ENCODE peak calls at places on chromosomes 16 and 17, in seven cellular contexts. M, O, Y, V, L, J and Q are unnamed samples.
A peak's percentile ranks its signal among the peaks of the same experiment; 100 is the strongest.

GRCh38 chr16:89063768-89064320 is 29.8 kb upstream of the ACSF3 start:
- DNase-seq in M (no peak), O (no peak), Y (no peak), V (no peak), L (no peak), J (no peak), Q (no peak)

GRCh38 chr17:60137731-60138130 is 12.0 kb upstream of the CA4 start:
- DNase-seq in M (no peak), O (no peak), Y (no peak), V (no peak), L (no peak), J (no peak), Q (no peak)

GRCh38 chr17:50165466-50165865 is 339 bp upstream of the SGCA start:
- DNase-seq in M (no peak), O (no peak), Y (no peak), V (no peak), L (no peak), J (no peak), Q (no peak)

GRCh38 chr17:81138500-81138899 is 26.8 kb upstream of the PVALEF start:
- DNase-seq in M (no peak), O (no peak), Y (no peak), V (no peak), L (no peak), J (no peak), Q (no peak)

GRCh38 chr16:86142801-86143236 is 243.9 kb downstream of the IRF8 start:
- DNase-seq in M (no peak), O (no peak), Y (no peak), V (no peak), L (no peak), J (no peak), Q (no peak)

GRCh38 chr17:50467114-50467854 is 1.4 kb downstream of the CHAD start:
- DNase-seq in M (no peak), O (no peak), Y (no peak), V (no peak), L (no peak), J (no peak), Q (no peak)

GRCh38 chr17:66417300-66417719 is 114.9 kb downstream of the PRKCA start:
- DNase-seq in M (no peak), O (no peak), Y (no peak), V (no peak), L (no peak), J (no peak), Q (no peak)

GRCh38 chr17:8823279-8823678 is 24.1 kb upstream of the MFSD6L start:
- DNase-seq in M (no peak), O (no peak), Y (no peak), V (no peak), L (no peak), J (no peak), Q (no peak)

GRCh38 chr17:58412910-58413630 is 4.3 kb downstream of the RNF43 start:
- DNase-seq in M (no peak), O (peak; percentile 53), Y (no peak), V (no peak), L (no peak), J (peak; percentile 25), Q (no peak)

GRCh38 chr17:10429416-10430045 is 7.8 kb upstream of the MYH8 start:
- DNase-seq in M (no peak), O (no peak), Y (no peak), V (no peak), L (no peak), J (peak; percentile 66), Q (no peak)

GRCh38 chr16:3578121-3578520 is 918 bp upstream of the NLRC3 start:
- DNase-seq in M (no peak), O (no peak), Y (no peak), V (no peak), L (peak; percentile 42), J (no peak), Q (peak; percentile 44)

GRCh38 chr16:35725949-35726348 is 2266.5 kb downstream of the TP53TG3F start:
- DNase-seq in M (no peak), O (no peak), Y (no peak), V (no peak), L (no peak), J (no peak), Q (no peak)
- H3K9me3 ChIP-seq in M (no peaks in the 10 kb centered on the region), O (no peaks in the 10 kb centered on the region), Y (peaks cover 59% of the 10 kb centered on the region), V (peaks cover 3% of the 10 kb centered on the region), L (peaks cover 9% of the 10 kb centered on the region), J (peaks cover 13% of the 10 kb centered on the region), Q (peaks cover 46% of the 10 kb centered on the region)

DNA sequence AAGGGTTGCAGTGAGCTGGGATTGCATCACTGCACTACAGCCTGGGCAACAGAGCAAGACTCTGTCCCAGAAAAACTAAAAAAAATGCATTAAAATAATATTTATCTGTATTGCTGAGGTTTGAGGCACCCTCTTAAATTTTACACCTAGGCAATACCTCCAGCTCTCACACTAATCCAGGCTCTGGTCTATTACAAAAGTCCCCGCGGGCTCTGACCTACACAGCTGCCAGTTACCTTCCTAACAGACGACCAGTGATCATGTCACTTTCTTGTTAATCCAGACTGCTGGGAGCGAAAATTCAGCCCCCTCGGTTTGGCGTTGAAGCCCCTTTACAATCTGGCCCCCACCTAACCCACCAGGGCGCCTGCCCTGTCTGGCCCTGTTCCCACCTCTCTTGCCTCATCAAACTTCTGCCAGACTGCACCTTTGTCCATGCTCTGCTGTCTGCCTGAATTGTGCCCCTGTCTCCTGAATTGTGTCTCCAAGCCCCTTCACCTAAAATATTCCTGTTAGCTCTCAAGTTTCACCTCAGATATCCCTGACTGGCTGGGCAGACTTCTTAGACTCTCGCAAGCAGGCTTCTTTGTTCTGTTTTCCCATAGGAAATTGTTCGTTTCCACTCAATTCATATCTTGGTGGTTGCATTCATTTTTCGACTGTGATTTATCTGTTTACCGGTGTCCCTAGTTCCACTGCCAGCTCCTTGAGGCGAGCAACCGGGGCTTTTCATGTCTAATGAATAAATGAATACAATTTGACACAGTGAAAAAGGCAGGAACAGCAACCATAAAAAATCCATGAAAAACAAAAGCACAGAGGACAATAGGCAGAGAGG is 65.9 kb downstream of the PITPNC1 start:
- DNase-seq in M (peak; percentile 38), O (no peak), Y (peak; percentile 60), V (no peak), L (no peak), J (peak; percentile 19), Q (no peak)
- H3K27ac ChIP-seq in M (peak overlapping the region; percentile 61), O (no peak overlapping the region), Y (peak overlapping the region; percentile 79), V (peak overlapping the region; percentile 20), L (no peak overlapping the region), J (no peak overlapping the region), Q (peak overlapping the region; percentile 93)

GRCh38 chr16:12728471-12728870 is 75.2 kb downstream of the CPPED1 start:
- DNase-seq in M (no peak), O (no peak), Y (no peak), V (no peak), L (no peak), J (no peak), Q (no peak)

GRCh38 chr16:12729448-12729847 is 74.2 kb downstream of the CPPED1 start:
- DNase-seq in M (no peak), O (no peak), Y (no peak), V (no peak), L (no peak), J (no peak), Q (no peak)

GRCh38 chr16:12737563-12737962 is 66.1 kb downstream of the CPPED1 start:
- DNase-seq in M (no peak), O (no peak), Y (no peak), V (no peak), L (no peak), J (no peak), Q (no peak)

GRCh38 chr16:12735805-12736204 is 67.9 kb downstream of the CPPED1 start:
- DNase-seq in M (no peak), O (no peak), Y (no peak), V (no peak), L (no peak), J (no peak), Q (no peak)

GRCh38 chr16:12732600-12732999 is 71.1 kb downstream of the CPPED1 start:
- DNase-seq in M (no peak), O (no peak), Y (no peak), V (no peak), L (no peak), J (no peak), Q (no peak)
- H3K9me3 ChIP-seq in M (no peaks in the 10 kb centered on the region), O (peaks cover 7% of the 10 kb centered on the region), Y (no peaks in the 10 kb centered on the region), V (peaks cover 20% of the 10 kb centered on the region), L (no peaks in the 10 kb centered on the region), J (peaks cover 11% of the 10 kb centered on the region), Q (peaks cover 21% of the 10 kb centered on the region)

DNA sequence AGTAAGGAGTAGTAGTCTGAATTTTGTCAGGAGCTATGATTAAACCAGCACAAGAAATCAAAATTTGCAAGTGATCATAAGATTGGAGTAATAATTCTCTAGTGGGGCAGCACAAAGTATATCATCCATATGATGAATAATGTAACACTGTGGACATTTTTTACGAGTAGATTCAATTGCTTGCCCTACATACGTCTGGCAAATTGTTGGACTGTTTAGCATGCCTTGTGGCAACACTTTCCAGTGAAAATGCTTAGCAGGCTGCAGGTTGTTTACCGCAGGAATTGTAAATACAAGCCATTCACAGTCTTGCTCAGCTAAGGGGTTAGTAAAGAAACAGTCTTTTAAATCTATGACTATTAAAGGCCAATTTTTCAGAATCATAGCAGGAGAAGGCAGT is 35.7 kb downstream of the ATF7IP2 start:
- DNase-seq in M (no peak), O (no peak), Y (no peak), V (no peak), L (no peak), J (no peak), Q (no peak)
- H3K27ac ChIP-seq in M (no peak overlapping the region), O (no peak overlapping the region), Y (no peak overlapping the region), V (no peak overlapping the region), L (no peak overlapping the region), J (no peak overlapping the region), Q (no peak overlapping the region)

GRCh38 chr17:52982331-52982730 is 823.8 kb upstream of the CA10 start:
- DNase-seq in M (no peak), O (no peak), Y (no peak), V (no peak), L (no peak), J (no peak), Q (no peak)

GRCh38 chr17:52986056-52986662 is 827.6 kb upstream of the CA10 start:
- DNase-seq in M (no peak), O (no peak), Y (no peak), V (no peak), L (no peak), J (no peak), Q (no peak)
- H3K9me3 ChIP-seq in M (no peaks in the 10 kb centered on the region), O (no peaks in the 10 kb centered on the region), Y (peaks cover 4% of the 10 kb centered on the region), V (no peaks in the 10 kb centered on the region), L (no peaks in the 10 kb centered on the region), J (peaks cover 5% of the 10 kb centered on the region), Q (no peaks in the 10 kb centered on the region)

DNA sequence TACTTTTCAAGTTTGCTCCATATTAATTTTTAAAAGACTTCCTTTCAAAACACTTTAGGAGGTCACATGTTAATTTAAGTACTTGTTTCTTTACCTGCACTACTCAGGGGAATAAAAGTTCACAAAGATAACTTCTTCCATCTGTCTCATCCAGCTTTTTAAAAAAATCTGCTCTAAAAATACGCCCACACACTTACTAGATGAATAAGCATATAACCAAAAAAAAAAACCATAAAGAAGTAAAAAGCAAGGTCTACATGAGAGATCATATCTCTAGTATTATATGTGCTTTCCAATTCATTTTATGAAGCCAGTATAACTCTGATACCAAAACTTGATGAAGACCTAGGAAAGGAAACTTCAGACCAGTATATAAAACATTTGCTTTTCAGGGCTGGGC is 17.2 kb downstream of the SKAP1 start:
- DNase-seq in M (no peak), O (no peak), Y (no peak), V (no peak), L (no peak), J (no peak), Q (no peak)
- H3K27ac ChIP-seq in M (no peak overlapping the region), O (no peak overlapping the region), Y (no peak overlapping the region), V (no peak overlapping the region), L (no peak overlapping the region), J (no peak overlapping the region), Q (no peak overlapping the region)